ENCODE peak calls at places on chromosomes 5 and 9, in seven cellular contexts. Q is H9, E is mesenchymal stem cell, Z is IMR-90, T is neuronal stem cell, M is H1, O is trophoblast cell. I is an unnamed sample.

GRCh38 chr9:134877541-134877940 is 3.1 kb upstream of the FCN2 start:
- DNase-seq in Q (peak), E (no peak), Z (no peak), T (no peak), M (no peak), O (no peak), I (no peak)

GRCh38 chr5:169716287-169716686 is 79.2 kb downstream of the DOCK2 start:
- DNase-seq in Q (no peak), E (peak), Z (peak), T (no peak), M (no peak), O (peak), I (peak)

GRCh38 chr5:38797838-38798237 is 48.0 kb upstream of the OSMR start:
- DNase-seq in Q (no peak), E (no peak), Z (no peak), T (no peak), M (no peak), O (no peak), I (no peak)

GRCh38 chr5:3220201-3220600 is 375.4 kb upstream of the IRX1 start:
- DNase-seq in Q (no peak), E (no peak), Z (no peak), T (no peak), M (no peak), O (no peak), I (no peak)

GRCh38 chr5:107466233-107466769 is 204.4 kb downstream of the EFNA5 start:
- DNase-seq in Q (peak), E (peak), Z (peak), T (peak), M (no peak), O (peak), I (peak)

GRCh38 chr5:153480401-153480800 is 10.1 kb upstream of the GRIA1 start:
- DNase-seq in Q (no peak), E (peak), Z (peak), T (no peak), M (no peak), O (peak), I (no peak)

GRCh38 chr5:172531704-172532026 is 77.3 kb upstream of the SH3PXD2B start:
- DNase-seq in Q (peak), E (no peak), Z (no peak), T (no peak), M (peak), O (no peak), I (no peak)

GRCh38 chr9:72428329-72428728 is 63.3 kb upstream of the ZFAND5 start:
- DNase-seq in Q (no peak), E (no peak), Z (peak), T (no peak), M (no peak), O (no peak), I (no peak)

GRCh38 chr9:98157372-98157771 is 35.1 kb downstream of the CORO2A start:
- DNase-seq in Q (no peak), E (no peak), Z (no peak), T (no peak), M (no peak), O (no peak), I (no peak)

GRCh38 chr9:27524236-27524635 is at the start of gene IFNK:
- DNase-seq in Q (no peak), E (no peak), Z (no peak), T (no peak), M (no peak), O (no peak), I (no peak)

GRCh38 chr5:139862313-139862712 is 66.7 kb downstream of the PSD2 start:
- DNase-seq in Q (no peak), E (peak), Z (peak), T (no peak), M (no peak), O (no peak), I (peak)

GRCh38 chr5:172690258-172691075 is 49.4 kb downstream of the NEURL1B start:
- DNase-seq in Q (no peak), E (no peak), Z (no peak), T (no peak), M (no peak), O (no peak), I (no peak)

GRCh38 chr9:136886610-136887597 is 588 bp downstream of the TRAF2 start:
- DNase-seq in Q (no peak), E (peak), Z (peak), T (peak), M (peak), O (no peak), I (peak)

GRCh38 chr9:124008855-124009834 is 2.4 kb upstream of the LHX2 start:
- DNase-seq in Q (peak), E (no peak), Z (no peak), T (peak), M (peak), O (no peak), I (no peak)

GRCh38 chr9:124008307-124008854 is 3.2 kb upstream of the LHX2 start:
- DNase-seq in Q (peak), E (no peak), Z (no peak), T (peak), M (peak), O (no peak), I (peak)

GRCh38 chr9:124010303-124010664 is 1.3 kb upstream of the LHX2 start:
- DNase-seq in Q (no peak), E (no peak), Z (no peak), T (no peak), M (no peak), O (no peak), I (no peak)

GRCh38 chr9:124010665-124011321 is 775 bp upstream of the LHX2 start:
- DNase-seq in Q (no peak), E (no peak), Z (no peak), T (no peak), M (peak), O (peak), I (peak)

GRCh38 chr9:124009835-124010226 is 1.7 kb upstream of the LHX2 start:
- DNase-seq in Q (no peak), E (no peak), Z (no peak), T (no peak), M (no peak), O (no peak), I (no peak)
- H3K23ac ChIP-seq in Q (no peak), E (no peak), Z (no peak), T (no peak), M (no peak), O (no peak), I (no peak)

DNA sequence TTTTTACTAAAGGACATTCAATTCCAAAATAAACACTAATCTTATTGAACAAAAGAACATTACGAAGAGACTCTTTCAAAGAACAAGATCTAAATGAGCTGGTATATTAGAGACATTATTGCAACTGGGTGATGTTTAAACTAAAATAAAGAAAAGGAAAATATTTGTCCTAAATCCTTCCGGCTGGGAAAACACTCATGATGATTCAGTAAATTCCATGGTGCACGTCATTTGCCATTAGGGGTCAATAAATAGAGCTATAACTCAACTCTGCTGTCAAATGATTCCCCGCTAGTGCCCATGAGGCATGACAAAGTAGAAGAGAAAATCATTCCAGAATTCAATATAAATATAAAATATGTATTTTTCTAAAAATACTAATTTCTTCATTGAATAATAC is 565.5 kb upstream of the TUSC1 start:
- DNase-seq in Q (no peak), E (peak), Z (peak), T (no peak), M (no peak), O (no peak), I (no peak)
- H3K18ac ChIP-seq in Q (no peak), E (no peak), Z (peak), T (no peak), M (no peak), O (no peak), I (no peak)

GRCh38 chr9:126519660-126520425 is 93.9 kb upstream of the LMX1B start:
- DNase-seq in Q (peak), E (no peak), Z (no peak), T (no peak), M (peak), O (no peak), I (no peak)
- H3K23ac ChIP-seq in Q (no peak), E (no peak), Z (no peak), T (no peak), M (no peak), O (no peak), I (no peak)

DNA sequence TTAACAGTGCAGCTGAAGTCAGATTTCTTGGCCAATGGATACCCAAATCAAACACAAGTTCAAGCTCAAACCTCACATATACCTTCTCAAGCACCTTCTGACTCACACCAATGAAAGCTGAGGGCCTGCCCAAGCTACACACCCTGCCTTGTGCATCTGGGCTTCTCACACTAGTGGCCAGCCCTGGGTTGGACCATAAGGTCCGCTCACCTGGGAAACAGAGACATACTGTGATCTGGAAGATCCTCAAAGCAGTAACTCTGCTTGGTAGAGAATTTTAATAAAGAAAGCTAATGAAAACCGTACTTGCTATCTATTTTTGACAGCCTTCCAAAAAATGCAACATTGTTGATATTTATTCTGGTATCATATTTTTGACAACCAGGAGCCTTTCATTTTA is 7.4 kb upstream of the TRPM3 start:
- DNase-seq in Q (no peak), E (no peak), Z (no peak), T (no peak), M (no peak), O (no peak), I (no peak)
- H3K18ac ChIP-seq in Q (no peak), E (no peak), Z (no peak), T (peak), M (no peak), O (no peak), I (no peak)